ENCODE peak calls at places on chromosomes 16 and 17, in five cellular contexts. M, T, P, E and C are unnamed samples.

GRCh38 chr16:3458278-3458851 is 14.9 kb downstream of the NAA60 start:
- DNase-seq in M (no peak), T (peak; percentile 25), P (peak; percentile 46), E (peak; percentile 50), C (peak; percentile 65)

GRCh38 chr16:89114159-89114981 is 20.7 kb downstream of the ACSF3 start:
- DNase-seq in M (peak; percentile 41), T (no peak), P (no peak), E (peak; percentile 29), C (peak; percentile 38)

GRCh38 chr17:6066183-6066948 is 3.8 kb upstream of the WSCD1 start:
- DNase-seq in M (no peak), T (no peak), P (no peak), E (no peak), C (no peak)

GRCh38 chr16:12463961-12464360 is 339.7 kb downstream of the CPPED1 start:
- DNase-seq in M (no peak), T (no peak), P (no peak), E (no peak), C (no peak)

GRCh38 chr17:81869221-81870154 is 1.6 kb downstream of the ARHGDIA start:
- DNase-seq in M (no peak), T (peak; percentile 41), P (peak; percentile 72), E (peak; percentile 47), C (peak; percentile 31)

GRCh38 chr17:46809110-46809571 is 9.4 kb downstream of the WNT3 start:
- DNase-seq in M (no peak), T (no peak), P (peak; percentile 32), E (no peak), C (no peak)

GRCh38 chr17:64202683-64203430 is 60.2 kb downstream of the TEX2 start:
- DNase-seq in M (no peak), T (no peak), P (no peak), E (peak; percentile 76), C (peak; percentile 58)

GRCh38 chr17:82649501-82650261 is 1.4 kb upstream of the WDR45B start:
- DNase-seq in M (no peak), T (no peak), P (no peak), E (no peak), C (no peak)

GRCh38 chr17:33725675-33726271 is 432.7 kb upstream of the ASIC2 start:
- DNase-seq in M (no peak), T (no peak), P (peak; percentile 60), E (peak; percentile 25), C (peak; percentile 13)

GRCh38 chr17:73901661-73902415 is 257.6 kb upstream of the SDK2 start:
- DNase-seq in M (no peak), T (no peak), P (peak; percentile 40), E (no peak), C (no peak)

GRCh38 chr17:44272321-44272951 is 4.5 kb upstream of the SLC4A1 start:
- DNase-seq in M (no peak), T (no peak), P (no peak), E (no peak), C (no peak)

GRCh38 chr17:44272954-44273353 is 5.0 kb upstream of the SLC4A1 start:
- DNase-seq in M (no peak), T (no peak), P (no peak), E (no peak), C (no peak)

GRCh38 chr17:44269118-44269794 is 1.3 kb upstream of the SLC4A1 start:
- DNase-seq in M (no peak), T (no peak), P (no peak), E (no peak), C (no peak)

GRCh38 chr17:44269795-44270320 is 1.9 kb upstream of the SLC4A1 start:
- DNase-seq in M (no peak), T (no peak), P (no peak), E (no peak), C (no peak)

DNA sequence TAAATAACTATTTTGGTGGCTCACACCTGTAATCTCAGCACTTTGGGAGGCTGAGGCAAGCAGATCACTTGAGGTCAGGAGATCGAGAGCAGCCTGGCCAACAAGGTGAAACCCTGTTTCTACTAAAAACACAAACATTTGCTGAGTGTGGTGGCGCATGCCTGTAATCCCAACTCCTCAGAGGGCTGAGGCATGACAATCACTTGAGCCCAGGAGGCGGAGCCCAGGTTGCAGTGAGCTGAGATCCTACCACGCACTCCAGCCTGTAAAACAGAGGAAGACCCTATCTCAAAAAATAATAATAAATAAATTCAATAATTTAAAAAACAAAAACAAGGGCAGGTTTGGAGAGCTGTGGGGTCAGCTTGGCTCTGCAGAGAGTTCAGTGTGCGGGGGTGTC is 5.7 kb upstream of the SLC4A1 start:
- DNase-seq in M (no peak), T (no peak), P (no peak), E (no peak), C (no peak)
- TF ChIP-seq CTCF in M (no peak), T (no peak), P (no peak), E (no peak), C (no peak)

GRCh38 chr17:17771498-17772201 is 65.1 kb downstream of the SREBF1 start:
- DNase-seq in M (no peak), T (no peak), P (no peak), E (no peak), C (no peak)
- TF ChIP-seq CTCF in M (no peak), T (no peak), P (no peak), E (no peak), C (no peak)

GRCh38 chr16:56423584-56424403 is 1.6 kb downstream of the AMFR start:
- DNase-seq in M (no peak), T (no peak), P (no peak), E (no peak), C (no peak)

GRCh38 chr16:56426585-56426984 is 1.2 kb upstream of the AMFR start:
- DNase-seq in M (no peak), T (no peak), P (no peak), E (no peak), C (no peak)

GRCh38 chr16:56424404-56424765 is 960 bp downstream of the AMFR start:
- DNase-seq in M (no peak), T (no peak), P (peak; percentile 27), E (no peak), C (no peak)

GRCh38 chr16:56424791-56425438 is 430 bp downstream of the AMFR start:
- DNase-seq in M (peak; percentile 41), T (peak; percentile 59), P (peak; percentile 36), E (no peak), C (peak; percentile 5)

GRCh38 chr16:56425439-56425832 is at the start of gene AMFR:
- DNase-seq in M (peak; percentile 60), T (peak; percentile 54), P (peak; percentile 92), E (peak; percentile 75), C (peak; percentile 86)
- TF ChIP-seq CTCF in M (peak; percentile 76), T (no peak), P (no peak), E (peak; percentile 18), C (no peak)

GRCh38 chr17:15257316-15257925 is 7.7 kb downstream of the PMP22 start:
- DNase-seq in M (peak; percentile 46), T (peak; percentile 60), P (peak; percentile 74), E (peak; percentile 80), C (peak; percentile 88)
- TF ChIP-seq CTCF in M (peak; percentile 58), T (peak; percentile 82), P (peak; percentile 90), E (peak; percentile 87), C (peak; percentile 86)

GRCh38 chr17:55062921-55063320 is 94.4 kb downstream of the STXBP4 start:
- DNase-seq in M (no peak), T (no peak), P (no peak), E (peak; percentile 68), C (peak; percentile 37)
- TF ChIP-seq CTCF in M (no peak), T (no peak), P (no peak), E (no peak), C (no peak)

DNA sequence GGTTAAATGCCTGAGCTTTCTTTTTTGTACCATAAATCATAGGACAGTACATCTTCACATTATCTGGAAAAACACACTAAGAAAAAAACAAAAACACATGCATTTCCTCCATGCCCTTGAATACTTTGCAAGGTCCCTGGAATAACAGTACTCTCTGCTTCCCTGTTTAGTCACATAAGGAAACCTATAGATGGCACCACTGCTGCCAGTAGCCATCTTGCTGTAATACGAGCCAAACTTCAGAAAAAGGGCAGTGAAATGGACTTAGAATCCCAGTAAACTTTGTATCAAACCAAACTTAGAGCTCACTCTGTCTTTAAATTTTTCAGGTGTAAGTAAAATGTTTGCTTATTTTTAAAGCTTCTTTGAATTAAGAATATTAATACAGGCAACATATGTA is 435.5 kb downstream of the KCNJ2 start:
- DNase-seq in M (no peak), T (no peak), P (no peak), E (no peak), C (no peak)
- TF ChIP-seq CTCF in M (no peak), T (no peak), P (no peak), E (no peak), C (no peak)

DNA sequence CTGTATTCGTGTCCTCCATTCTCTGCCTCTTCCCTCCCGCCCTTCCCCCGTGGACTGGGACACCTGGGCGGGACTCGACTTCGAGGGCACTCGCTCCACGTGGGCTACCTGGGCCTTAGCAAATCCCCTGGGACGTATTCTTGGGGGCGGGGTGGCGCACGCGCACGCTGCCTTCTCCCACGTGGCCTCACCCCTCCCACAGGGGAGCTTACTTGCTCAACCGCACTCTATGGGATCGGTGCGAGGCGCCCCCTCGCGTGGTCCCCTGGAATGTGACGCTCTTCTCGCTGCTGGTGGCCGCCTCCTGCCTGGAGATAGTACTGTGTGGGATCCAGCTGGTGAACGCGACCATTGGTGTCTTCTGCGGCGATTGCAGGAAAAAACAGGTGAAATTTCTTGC is 3.5 kb downstream of the VMO1 start:
- DNase-seq in M (no peak), T (no peak), P (no peak), E (no peak), C (no peak)
- TF ChIP-seq CTCF in M (no peak), T (no peak), P (no peak), E (no peak), C (no peak)

DNA sequence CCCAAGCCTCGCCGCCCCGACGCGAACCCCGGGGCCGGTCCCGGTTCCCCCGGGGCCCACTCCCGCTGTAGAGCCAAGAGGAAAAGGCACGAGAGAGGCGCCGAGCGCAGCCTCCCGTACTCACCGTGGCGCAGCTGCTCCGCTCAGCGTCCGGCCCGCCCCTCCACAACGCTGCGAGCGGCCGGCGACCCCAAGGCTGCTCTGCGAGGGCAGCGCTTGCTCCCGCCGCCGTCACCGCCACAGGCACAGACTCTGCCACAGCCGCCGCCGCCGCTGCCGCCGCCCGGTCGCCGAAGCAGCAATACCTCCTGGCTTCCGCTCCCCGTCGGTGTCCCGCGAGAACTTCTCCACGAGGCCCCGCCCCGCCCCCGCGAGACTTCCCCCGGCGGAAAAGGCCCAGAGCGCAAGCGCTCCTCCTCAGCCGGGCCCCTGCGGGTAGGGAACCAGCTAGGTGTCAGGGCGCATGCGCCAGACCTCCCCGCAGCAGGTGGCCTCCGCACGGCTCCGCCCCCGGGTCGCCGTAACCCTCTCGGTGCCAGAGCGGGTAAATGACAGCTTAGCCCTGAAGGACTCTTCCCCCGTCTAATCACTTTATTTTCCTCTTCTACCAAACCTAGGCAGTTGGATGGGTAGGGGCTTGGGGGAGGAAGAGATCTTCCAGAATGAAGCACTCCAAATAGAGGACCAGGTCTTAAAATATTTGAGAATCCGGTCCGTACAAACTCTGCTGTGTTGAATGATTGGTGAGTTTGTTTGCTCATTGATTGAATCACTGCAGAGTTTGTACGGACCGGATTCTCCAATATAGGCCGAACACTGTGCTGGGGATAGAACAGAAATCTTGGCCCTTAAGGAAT is at the start of gene GRB2:
- DNase-seq in M (peak; percentile 97), T (peak; percentile 99), P (peak; percentile 98), E (peak; percentile 95), C (peak; percentile 94)
- TF ChIP-seq CTCF in M (peak; percentile 0), T (no peak), P (no peak), E (no peak), C (no peak)